ENCODE peak calls at places on chromosomes 13 and 19, in seven cellular contexts. N is CD4-positive, alpha-beta memory T cell; A is AG04450; Z is astrocyte; V is ovary; I is PC-3; R is heart right ventricle. Q is an unnamed sample.

GRCh38 chr19:46761418-46761831 is 15.2 kb upstream of the STRN4 start:
- DNase-seq in N (no peak), A (peak; percentile 66), Z (peak; percentile 20), V (no peak), I (no peak), R (no peak), Q (peak; percentile 91)

GRCh38 chr19:50465000-50465399 is 11.3 kb upstream of the EMC10 start:
- DNase-seq in N (no peak), A (no peak), Z (no peak), V (no peak), I (no peak), R (no peak), Q (no peak)

GRCh38 chr19:32748497-32748896 is 28.9 kb downstream of the TDRD12 start:
- DNase-seq in N (peak; percentile 6), A (no peak), Z (no peak), V (no peak), I (peak; percentile 4), R (no peak), Q (no peak)

GRCh38 chr13:60837806-60838205 is 440.8 kb downstream of the TDRD3 start:
- DNase-seq in N (no peak), A (no peak), Z (peak; percentile 60), V (no peak), I (peak; percentile 2), R (no peak), Q (peak; percentile 62)

GRCh38 chr19:38665950-38666661 is 18.7 kb downstream of the ACTN4 start:
- DNase-seq in N (no peak), A (no peak), Z (peak; percentile 64), V (peak; percentile 58), I (peak; percentile 66), R (peak; percentile 55), Q (peak; percentile 79)

GRCh38 chr19:58562126-58563033 is 4.0 kb upstream of the UBE2M start:
- DNase-seq in N (peak; percentile 39), A (no peak), Z (peak; percentile 44), V (peak; percentile 75), I (peak; percentile 55), R (peak; percentile 50), Q (peak; percentile 58)

GRCh38 chr19:48565090-48565489 is 13.1 kb downstream of the SULT2B1 start:
- DNase-seq in N (no peak), A (no peak), Z (peak; percentile 35), V (no peak), I (peak; percentile 57), R (no peak), Q (peak; percentile 54)

GRCh38 chr19:33303791-33304759 is 1.7 kb upstream of the CEBPA start:
- DNase-seq in N (no peak), A (no peak), Z (no peak), V (peak; percentile 47), I (no peak), R (no peak), Q (peak; percentile 29)

GRCh38 chr13:36031490-36031889 is 99.7 kb downstream of the DCLK1 start:
- DNase-seq in N (no peak), A (no peak), Z (peak; percentile 1), V (no peak), I (no peak), R (no peak), Q (no peak)

GRCh38 chr13:107767119-107767518 is 448.2 kb downstream of the LIG4 start:
- DNase-seq in N (no peak), A (no peak), Z (no peak), V (no peak), I (peak; percentile 38), R (no peak), Q (no peak)

GRCh38 chr19:10712754-10713153 is 5.1 kb upstream of the DNM2 start:
- DNase-seq in N (no peak), A (no peak), Z (no peak), V (no peak), I (no peak), R (no peak), Q (no peak)

GRCh38 chr19:4518345-4519171 is at the start of gene PLIN4:
- DNase-seq in N (no peak), A (no peak), Z (peak; percentile 4), V (peak; percentile 93), I (peak; percentile 89), R (peak; percentile 85), Q (peak; percentile 93)

GRCh38 chr19:19321143-19321577 is 531 bp downstream of the MAU2 start:
- DNase-seq in N (no peak), A (no peak), Z (no peak), V (no peak), I (peak; percentile 29), R (no peak), Q (peak; percentile 13)

GRCh38 chr13:24921003-24921402 is 157.0 kb downstream of the RNF17 start:
- DNase-seq in N (no peak), A (no peak), Z (no peak), V (no peak), I (peak; percentile 22), R (no peak), Q (no peak)

GRCh38 chr13:32941368-32941767 is 74.9 kb upstream of the KL start:
- DNase-seq in N (no peak), A (no peak), Z (no peak), V (no peak), I (no peak), R (no peak), Q (no peak)

GRCh38 chr13:80132741-80133601 is 208.0 kb downstream of the SPRY2 start:
- DNase-seq in N (no peak), A (no peak), Z (peak; percentile 71), V (peak; percentile 35), I (peak; percentile 45), R (peak; percentile 32), Q (peak; percentile 78)

GRCh38 chr13:23966691-23967615 is 69.7 kb upstream of the C1QTNF9B start:
- DNase-seq in N (peak; percentile 60), A (no peak), Z (no peak), V (no peak), I (peak; percentile 37), R (no peak), Q (peak; percentile 28)

GRCh38 chr13:23847545-23847944 is 41.7 kb downstream of the MIPEP start:
- DNase-seq in N (no peak), A (no peak), Z (no peak), V (no peak), I (no peak), R (no peak), Q (no peak)

GRCh38 chr19:11138659-11139526 is 16.7 kb downstream of the SPC24 start:
- DNase-seq in N (no peak), A (no peak), Z (peak; percentile 65), V (peak; percentile 80), I (peak; percentile 89), R (peak; percentile 86), Q (peak; percentile 80)

GRCh38 chr19:55383279-55383788 is 758 bp downstream of the TMEM238 start:
- DNase-seq in N (no peak), A (no peak), Z (no peak), V (peak; percentile 52), I (no peak), R (no peak), Q (no peak)

GRCh38 chr13:99686157-99686572 is 184.9 kb downstream of the TM9SF2 start:
- DNase-seq in N (no peak), A (no peak), Z (peak; percentile 20), V (no peak), I (no peak), R (peak; percentile 30), Q (peak; percentile 46)

GRCh38 chr19:18173054-18173571 is 500 bp upstream of the IFI30 start:
- DNase-seq in N (no peak), A (no peak), Z (no peak), V (peak; percentile 44), I (no peak), R (no peak), Q (no peak)

GRCh38 chr19:55209430-55210119 is at the start of gene PTPRH:
- DNase-seq in N (no peak), A (no peak), Z (no peak), V (no peak), I (peak; percentile 55), R (no peak), Q (no peak)

GRCh38 chr19:42571136-42571535 is 23.6 kb downstream of the CEACAM8 start:
- DNase-seq in N (no peak), A (no peak), Z (no peak), V (no peak), I (no peak), R (no peak), Q (no peak)
- H3K27ac ChIP-seq in N (no peak overlapping the region), A (no peak overlapping the region), Z (no peak overlapping the region), V (no peak overlapping the region), I (no peak overlapping the region), R (no peak overlapping the region), Q (no peak overlapping the region)

DNA sequence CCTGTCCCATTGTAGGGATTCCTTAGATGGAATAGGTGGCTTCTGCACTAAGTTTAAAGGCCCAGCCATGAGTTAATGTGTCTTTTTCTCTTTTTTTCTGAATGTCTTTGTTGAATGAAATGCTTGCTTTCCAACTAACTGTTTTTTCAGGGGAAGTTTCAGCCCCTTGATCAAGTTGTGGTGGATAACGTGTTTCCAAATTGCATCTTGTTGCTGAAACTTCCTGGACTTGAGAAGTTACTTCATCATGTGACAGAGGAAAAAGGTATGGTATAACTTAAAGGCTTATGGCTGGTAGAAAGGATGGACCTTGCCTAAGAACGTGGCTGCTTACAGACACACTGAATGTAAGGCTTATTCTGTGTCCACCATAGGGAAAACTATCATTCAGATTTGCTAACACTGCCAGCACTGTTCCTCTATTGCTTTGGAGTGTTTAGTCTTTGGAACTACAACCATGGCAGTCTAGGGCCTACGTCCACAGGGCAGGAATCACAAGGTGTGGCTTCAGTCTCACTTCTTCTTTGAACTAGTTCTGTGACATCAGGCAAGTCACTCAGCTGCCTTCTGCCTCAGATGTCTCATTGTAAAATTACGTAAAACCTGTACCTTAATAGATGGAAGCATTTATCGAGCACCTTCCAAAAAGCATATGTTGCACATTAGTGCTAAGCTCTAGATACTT is 25.3 kb downstream of the RNASEH2B start:
- DNase-seq in N (no peak), A (no peak), Z (no peak), V (no peak), I (no peak), R (no peak), Q (no peak)
- H3K27ac ChIP-seq in N (no peak overlapping the region), A (no peak overlapping the region), Z (no peak overlapping the region), V (no peak overlapping the region), I (no peak overlapping the region), R (no peak overlapping the region), Q (no peak overlapping the region)

DNA sequence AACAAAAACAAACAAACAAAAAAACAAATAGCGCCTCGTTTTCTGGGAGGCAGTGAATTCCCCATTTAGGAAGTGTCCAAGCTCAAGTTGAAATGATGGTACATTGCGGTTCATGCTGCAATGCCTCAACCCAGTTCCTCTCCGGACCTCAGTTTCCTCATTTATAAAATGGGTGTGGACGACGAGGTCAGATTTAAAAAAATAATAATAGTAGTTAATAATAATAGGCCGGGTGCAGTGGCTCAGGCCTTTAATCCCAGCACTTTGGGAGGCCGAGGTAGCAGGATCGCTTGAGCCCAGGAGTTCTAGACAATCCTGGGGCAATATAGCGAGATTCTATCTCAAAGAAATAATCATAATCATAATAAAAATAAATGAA is 15.5 kb upstream of the ERCC1 start:
- DNase-seq in N (no peak), A (no peak), Z (no peak), V (no peak), I (no peak), R (no peak), Q (no peak)
- H3K27ac ChIP-seq in N (peak overlapping the region; percentile 62), A (no peak overlapping the region), Z (peak overlapping the region; percentile 81), V (peak overlapping the region; percentile 96), I (no peak overlapping the region), R (peak overlapping the region; percentile 95), Q (peak overlapping the region; percentile 87)

DNA sequence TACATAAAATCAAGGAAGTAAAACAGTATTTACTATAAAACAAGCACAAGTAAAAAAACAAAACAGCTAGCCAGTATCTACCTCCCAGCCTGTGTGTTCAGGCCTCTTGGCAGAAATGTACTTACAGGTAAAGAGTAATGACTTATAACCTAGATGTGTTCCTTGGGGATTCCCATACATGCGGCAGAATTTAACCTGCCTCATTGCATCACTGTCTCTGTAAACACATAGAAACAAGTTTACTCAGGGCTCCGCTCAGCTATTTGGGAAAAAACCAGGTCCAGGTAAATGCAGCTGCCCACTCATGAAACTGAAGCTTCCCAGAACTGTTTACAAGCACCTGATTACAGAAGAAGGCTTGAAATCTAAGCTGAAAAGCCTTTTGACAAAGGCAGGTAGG is 50.7 kb upstream of the SERP2 start:
- DNase-seq in N (no peak), A (no peak), Z (no peak), V (no peak), I (peak; percentile 65), R (no peak), Q (no peak)
- H3K27ac ChIP-seq in N (no peak overlapping the region), A (no peak overlapping the region), Z (no peak overlapping the region), V (no peak overlapping the region), I (peak overlapping the region; percentile 69), R (no peak overlapping the region), Q (no peak overlapping the region)

Q was measured in fibroblast of lung.